ENCODE peak calls at places on chromosomes 5 and 9, in seven cellular contexts. One of them, this sample, is unnamed.

GRCh38 chr9:92294297-92294676 is 790 bp upstream of the IARS1 start:
- DNase-seq in GM23338: peak; percentile 21
- DNase-seq in neural progenitor cell: peak; percentile 25
- DNase-seq in A549: peak; percentile 29
- DNase-seq in IMR-90: peak; percentile 16
- DNase-seq in mesendoderm: peak; percentile 48
- DNase-seq in GM23248: peak; percentile 68
- DNase-seq in this sample: peak; percentile 15

GRCh38 chr9:91059713-91060112 is 258.1 kb downstream of the SYK start:
- DNase-seq in A549: no peak
- DNase-seq in neural progenitor cell: no peak
- DNase-seq in GM23248: peak; percentile 60
- DNase-seq in mesendoderm: no peak
- DNase-seq in GM23338: no peak
- DNase-seq in IMR-90: no peak
- DNase-seq in this sample: peak; percentile 41

GRCh38 chr5:174384509-174384947 is 339.0 kb downstream of the NSG2 start:
- DNase-seq in A549: no peak
- DNase-seq in IMR-90: peak; percentile 79
- DNase-seq in GM23248: peak; percentile 36
- DNase-seq in mesendoderm: no peak
- DNase-seq in neural progenitor cell: no peak
- DNase-seq in GM23338: no peak
- DNase-seq in this sample: no peak

GRCh38 chr5:125552486-125552885 is 806.0 kb upstream of the ZNF608 start:
- DNase-seq in neural progenitor cell: no peak
- DNase-seq in GM23248: peak; percentile 37
- DNase-seq in IMR-90: peak; percentile 50
- DNase-seq in A549: no peak
- DNase-seq in GM23338: no peak
- DNase-seq in mesendoderm: no peak
- DNase-seq in this sample: no peak

GRCh38 chr5:154795235-154795596 is 40.0 kb downstream of the LARP1 start:
- DNase-seq in A549: no peak
- DNase-seq in neural progenitor cell: no peak
- DNase-seq in GM23248: peak; percentile 56
- DNase-seq in IMR-90: peak; percentile 17
- DNase-seq in GM23338: no peak
- DNase-seq in mesendoderm: no peak
- DNase-seq in this sample: no peak

GRCh38 chr5:6729400-6730310 is 16.4 kb downstream of the TENT4A start:
- DNase-seq in neural progenitor cell: no peak
- DNase-seq in GM23338: no peak
- DNase-seq in IMR-90: no peak
- DNase-seq in A549: no peak
- DNase-seq in mesendoderm: no peak
- DNase-seq in GM23248: no peak
- DNase-seq in this sample: no peak

GRCh38 chr5:29995154-29995553 is 1198.3 kb upstream of the CDH6 start:
- DNase-seq in IMR-90: no peak
- DNase-seq in mesendoderm: no peak
- DNase-seq in GM23338: no peak
- DNase-seq in A549: no peak
- DNase-seq in neural progenitor cell: no peak
- DNase-seq in GM23248: no peak
- DNase-seq in this sample: no peak

GRCh38 chr9:3699868-3700267 is 174.1 kb upstream of the RFX3 start:
- DNase-seq in IMR-90: no peak
- DNase-seq in GM23248: no peak
- DNase-seq in A549: no peak
- DNase-seq in mesendoderm: no peak
- DNase-seq in GM23338: no peak
- DNase-seq in neural progenitor cell: no peak
- DNase-seq in this sample: no peak

GRCh38 chr5:10352404-10353240 is 873 bp upstream of the MARCHF6 start:
- DNase-seq in mesendoderm: peak; percentile 75
- DNase-seq in IMR-90: peak; percentile 52
- DNase-seq in GM23248: peak; percentile 69
- DNase-seq in A549: no peak
- DNase-seq in neural progenitor cell: peak; percentile 75
- DNase-seq in GM23338: peak; percentile 64
- DNase-seq in this sample: peak; percentile 39

GRCh38 chr5:52895572-52896296 is 93.4 kb upstream of the ITGA2 start:
- DNase-seq in IMR-90: no peak
- DNase-seq in mesendoderm: no peak
- DNase-seq in GM23248: peak; percentile 9
- DNase-seq in GM23338: no peak
- DNase-seq in A549: peak; percentile 14
- DNase-seq in neural progenitor cell: no peak
- DNase-seq in this sample: no peak

DNA sequence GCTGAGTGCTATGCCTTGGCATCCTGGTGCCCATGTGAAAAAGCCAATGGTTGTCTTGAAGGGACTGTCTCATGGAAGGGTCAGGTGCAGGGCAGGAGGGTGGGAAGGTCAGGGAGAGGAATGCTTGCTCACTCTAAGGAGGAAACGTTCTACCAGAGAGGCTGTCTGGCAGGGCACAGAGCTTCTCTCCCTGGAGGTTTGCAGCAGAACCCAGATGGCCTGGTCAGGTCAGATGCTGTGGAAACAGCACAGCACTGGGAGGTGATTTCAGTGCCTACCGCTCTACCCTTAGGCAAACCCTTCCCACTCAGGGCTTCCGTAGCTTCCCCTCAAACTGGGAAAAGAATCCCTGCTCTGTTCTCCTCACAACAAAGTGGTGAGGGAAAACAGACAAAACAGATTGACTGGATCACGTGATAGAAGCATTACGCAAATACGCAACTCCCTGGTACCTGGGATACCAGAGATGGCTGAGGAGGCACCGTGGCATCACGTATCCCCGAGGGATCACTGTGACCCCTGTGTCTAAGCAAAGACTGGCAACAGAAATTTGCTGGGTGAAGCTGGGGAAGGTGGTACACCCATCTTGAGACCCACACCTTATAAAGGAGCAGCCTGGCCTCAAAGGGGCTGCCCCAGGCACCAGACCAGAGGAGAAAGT is 3.9 kb upstream of the MGAT1 start:
- DNase-seq in GM23338: no peak
- DNase-seq in mesendoderm: no peak
- DNase-seq in IMR-90: no peak
- DNase-seq in neural progenitor cell: no peak
- DNase-seq in GM23248: no peak
- DNase-seq in A549: no peak
- DNase-seq in this sample: no peak
- H3K27ac ChIP-seq in GM23338: no peak overlapping the region
- H3K27ac ChIP-seq in mesendoderm: no peak overlapping the region
- H3K27ac ChIP-seq in IMR-90: no peak overlapping the region
- H3K27ac ChIP-seq in neural progenitor cell: no peak overlapping the region
- H3K27ac ChIP-seq in GM23248: no peak overlapping the region
- H3K27ac ChIP-seq in A549: no peak overlapping the region
- H3K27ac ChIP-seq in this sample: no peak overlapping the region

GRCh38 chr5:2993301-2993700 is 241.8 kb upstream of the IRX2 start:
- DNase-seq in mesendoderm: no peak
- DNase-seq in GM23338: no peak
- DNase-seq in GM23248: no peak
- DNase-seq in neural progenitor cell: no peak
- DNase-seq in A549: no peak
- DNase-seq in IMR-90: no peak
- DNase-seq in this sample: no peak
- H3K4me2 ChIP-seq in mesendoderm: no peak overlapping the region
- H3K4me2 ChIP-seq in GM23338: no peak overlapping the region
- H3K4me2 ChIP-seq in GM23248: no peak overlapping the region
- H3K4me2 ChIP-seq in neural progenitor cell: no peak overlapping the region
- H3K4me2 ChIP-seq in A549: no peak overlapping the region
- H3K4me2 ChIP-seq in IMR-90: no peak overlapping the region
- H3K4me2 ChIP-seq in this sample: no peak overlapping the region

DNA sequence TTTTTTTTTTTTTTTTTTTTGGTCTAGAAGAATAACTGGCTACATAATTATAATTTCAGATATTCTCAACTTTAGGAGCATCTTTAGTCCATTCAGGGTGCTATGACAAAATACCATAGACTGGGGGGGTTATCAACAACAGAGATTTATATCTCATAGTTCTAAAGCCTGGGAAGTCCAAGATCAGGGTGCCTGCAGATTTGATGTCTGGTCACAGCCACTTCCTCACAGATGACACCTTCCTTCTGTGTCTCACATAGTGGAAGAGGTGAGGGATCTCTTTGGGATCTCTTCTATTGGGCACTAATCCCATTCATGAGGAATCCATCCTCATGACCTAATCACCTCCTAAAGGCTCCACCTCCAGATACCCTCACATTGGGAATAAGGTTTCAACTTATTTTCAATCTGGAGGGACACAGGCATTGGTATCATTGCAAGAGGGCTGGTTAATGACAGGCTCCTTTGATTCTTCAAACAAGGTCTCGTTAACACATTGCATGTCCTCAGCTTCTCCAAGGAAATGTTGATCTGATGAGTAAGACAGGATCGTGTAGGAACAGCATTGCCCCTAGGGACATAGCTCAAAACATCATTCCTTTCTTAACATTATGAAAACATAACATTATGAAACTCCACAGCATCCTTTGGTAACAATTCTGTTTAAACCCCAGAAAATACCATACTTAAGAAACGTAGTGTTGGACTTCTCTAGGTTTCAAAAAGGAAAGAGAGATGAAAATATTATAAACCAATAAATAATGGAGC is 372.4 kb downstream of the SEMA5A start:
- DNase-seq in mesendoderm: peak; percentile 21
- DNase-seq in neural progenitor cell: no peak
- DNase-seq in GM23248: peak; percentile 84
- DNase-seq in IMR-90: peak; percentile 66
- DNase-seq in A549: no peak
- DNase-seq in GM23338: no peak
- DNase-seq in this sample: peak; percentile 87
- H3K27ac ChIP-seq in mesendoderm: no peak overlapping the region
- H3K27ac ChIP-seq in neural progenitor cell: no peak overlapping the region
- H3K27ac ChIP-seq in GM23248: peak overlapping the region; percentile 62
- H3K27ac ChIP-seq in IMR-90: peak overlapping the region; percentile 42
- H3K27ac ChIP-seq in A549: no peak overlapping the region
- H3K27ac ChIP-seq in GM23338: no peak overlapping the region
- H3K27ac ChIP-seq in this sample: peak overlapping the region; percentile 75

DNA sequence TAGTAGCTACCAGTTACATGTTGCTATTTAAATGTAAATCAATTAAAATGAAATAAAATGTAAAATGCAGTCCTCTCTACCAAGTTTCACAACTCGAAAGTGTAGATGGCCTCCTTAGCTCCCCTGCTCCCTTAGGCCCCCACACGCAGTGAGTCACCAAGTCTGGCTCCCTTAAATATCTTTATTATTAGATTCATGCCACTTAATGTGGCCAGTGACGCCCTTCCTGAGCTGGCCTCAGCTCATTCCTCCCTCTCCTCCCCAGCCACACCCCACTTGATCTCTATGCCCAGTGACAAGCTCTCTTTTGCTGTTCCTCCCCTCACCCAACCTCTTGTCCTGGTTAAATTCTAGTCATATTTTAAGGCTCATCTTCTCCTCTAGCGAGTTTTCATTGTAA is 88.5 kb upstream of the DNAH5 start:
- DNase-seq in A549: peak; percentile 41
- DNase-seq in GM23338: no peak
- DNase-seq in GM23248: peak; percentile 89
- DNase-seq in mesendoderm: no peak
- DNase-seq in IMR-90: peak; percentile 33
- DNase-seq in neural progenitor cell: no peak
- DNase-seq in this sample: peak; percentile 36
- H3K4me2 ChIP-seq in A549: no peak overlapping the region
- H3K4me2 ChIP-seq in GM23338: no peak overlapping the region
- H3K4me2 ChIP-seq in GM23248: peak overlapping the region; percentile 56
- H3K4me2 ChIP-seq in mesendoderm: no peak overlapping the region
- H3K4me2 ChIP-seq in IMR-90: no peak overlapping the region
- H3K4me2 ChIP-seq in neural progenitor cell: no peak overlapping the region
- H3K4me2 ChIP-seq in this sample: no peak overlapping the region

GRCh38 chr5:159874308-159874707 is 42.0 kb upstream of the ADRA1B start:
- DNase-seq in GM23338: no peak
- DNase-seq in neural progenitor cell: no peak
- DNase-seq in GM23248: peak; percentile 75
- DNase-seq in IMR-90: peak; percentile 43
- DNase-seq in mesendoderm: no peak
- DNase-seq in A549: peak; percentile 51
- DNase-seq in this sample: peak; percentile 50

GRCh38 chr5:159873680-159874079 is 42.6 kb upstream of the ADRA1B start:
- DNase-seq in GM23248: peak; percentile 26
- DNase-seq in A549: peak; percentile 35
- DNase-seq in IMR-90: no peak
- DNase-seq in GM23338: no peak
- DNase-seq in neural progenitor cell: no peak
- DNase-seq in mesendoderm: no peak
- DNase-seq in this sample: peak; percentile 31

GRCh38 chr5:159878988-159879471 is 37.3 kb upstream of the ADRA1B start:
- DNase-seq in GM23338: peak; percentile 80
- DNase-seq in A549: peak; percentile 87
- DNase-seq in mesendoderm: peak; percentile 95
- DNase-seq in IMR-90: peak; percentile 85
- DNase-seq in neural progenitor cell: peak; percentile 95
- DNase-seq in GM23248: peak; percentile 96
- DNase-seq in this sample: peak; percentile 45

GRCh38 chr5:159877894-159878448 is 38.3 kb upstream of the ADRA1B start:
- DNase-seq in IMR-90: no peak
- DNase-seq in mesendoderm: no peak
- DNase-seq in A549: no peak
- DNase-seq in neural progenitor cell: no peak
- DNase-seq in GM23338: no peak
- DNase-seq in GM23248: no peak
- DNase-seq in this sample: no peak

GRCh38 chr5:159877087-159877486 is 39.2 kb upstream of the ADRA1B start:
- DNase-seq in mesendoderm: no peak
- DNase-seq in A549: no peak
- DNase-seq in IMR-90: no peak
- DNase-seq in GM23248: no peak
- DNase-seq in neural progenitor cell: no peak
- DNase-seq in GM23338: no peak
- DNase-seq in this sample: no peak
- H3K27ac ChIP-seq in mesendoderm: no peak overlapping the region
- H3K27ac ChIP-seq in A549: no peak overlapping the region
- H3K27ac ChIP-seq in IMR-90: no peak overlapping the region
- H3K27ac ChIP-seq in GM23248: no peak overlapping the region
- H3K27ac ChIP-seq in neural progenitor cell: no peak overlapping the region
- H3K27ac ChIP-seq in GM23338: no peak overlapping the region
- H3K27ac ChIP-seq in this sample: no peak overlapping the region

GRCh38 chr5:34859253-34859652 is 20.3 kb downstream of the TTC23L start:
- DNase-seq in A549: no peak
- DNase-seq in IMR-90: no peak
- DNase-seq in GM23338: no peak
- DNase-seq in mesendoderm: no peak
- DNase-seq in GM23248: no peak
- DNase-seq in neural progenitor cell: no peak
- DNase-seq in this sample: no peak

GRCh38 chr5:34857894-34858293 is 18.9 kb downstream of the TTC23L start:
- DNase-seq in GM23338: no peak
- DNase-seq in mesendoderm: no peak
- DNase-seq in IMR-90: no peak
- DNase-seq in neural progenitor cell: no peak
- DNase-seq in A549: no peak
- DNase-seq in GM23248: no peak
- DNase-seq in this sample: no peak

GRCh38 chr5:34858798-34859197 is 19.8 kb downstream of the TTC23L start:
- DNase-seq in neural progenitor cell: no peak
- DNase-seq in GM23338: no peak
- DNase-seq in A549: no peak
- DNase-seq in mesendoderm: no peak
- DNase-seq in GM23248: peak; percentile 22
- DNase-seq in IMR-90: no peak
- DNase-seq in this sample: no peak

GRCh38 chr5:34854459-34855174 is 15.7 kb downstream of the TTC23L start:
- DNase-seq in IMR-90: no peak
- DNase-seq in mesendoderm: no peak
- DNase-seq in A549: no peak
- DNase-seq in neural progenitor cell: peak; percentile 45
- DNase-seq in GM23338: no peak
- DNase-seq in GM23248: peak; percentile 15
- DNase-seq in this sample: no peak

GRCh38 chr5:34857161-34857560 is 18.2 kb downstream of the TTC23L start:
- DNase-seq in GM23248: peak; percentile 53
- DNase-seq in mesendoderm: no peak
- DNase-seq in GM23338: no peak
- DNase-seq in IMR-90: no peak
- DNase-seq in neural progenitor cell: no peak
- DNase-seq in A549: no peak
- DNase-seq in this sample: no peak
- H3K4me2 ChIP-seq in GM23248: no peak overlapping the region
- H3K4me2 ChIP-seq in mesendoderm: no peak overlapping the region
- H3K4me2 ChIP-seq in GM23338: no peak overlapping the region
- H3K4me2 ChIP-seq in IMR-90: no peak overlapping the region
- H3K4me2 ChIP-seq in neural progenitor cell: no peak overlapping the region
- H3K4me2 ChIP-seq in A549: no peak overlapping the region
- H3K4me2 ChIP-seq in this sample: no peak overlapping the region

This sample was measured in mammary epithelial cell.